ENCODE peak calls at places on chromosomes 13 and 19, in seven cellular contexts. One of them, this sample, is unnamed.

GRCh38 chr19:45947926-45948325 is 25.7 kb downstream of the NOVA2 start:
- DNase-seq in osteocyte: no peak
- DNase-seq in neural crest cell: no peak
- DNase-seq in AG10803: peak
- DNase-seq in tibial nerve: no peak
- DNase-seq in dorsolateral prefrontal cortex: no peak
- DNase-seq in fibroblast of lung: no peak
- DNase-seq in this sample: no peak

GRCh38 chr19:13961826-13962737 is 9.8 kb downstream of the DCAF15 start:
- DNase-seq in osteocyte: no peak
- DNase-seq in tibial nerve: no peak
- DNase-seq in dorsolateral prefrontal cortex: no peak
- DNase-seq in fibroblast of lung: peak
- DNase-seq in AG10803: no peak
- DNase-seq in neural crest cell: no peak
- DNase-seq in this sample: no peak

GRCh38 chr19:19600793-19601346 is 17.6 kb downstream of the PBX4 start:
- DNase-seq in AG10803: no peak
- DNase-seq in dorsolateral prefrontal cortex: no peak
- DNase-seq in osteocyte: no peak
- DNase-seq in tibial nerve: no peak
- DNase-seq in neural crest cell: no peak
- DNase-seq in fibroblast of lung: no peak
- DNase-seq in this sample: no peak

GRCh38 chr19:51607920-51608562 is 22.2 kb downstream of the SIGLEC5 start:
- DNase-seq in neural crest cell: peak
- DNase-seq in dorsolateral prefrontal cortex: no peak
- DNase-seq in fibroblast of lung: peak
- DNase-seq in osteocyte: peak
- DNase-seq in AG10803: peak
- DNase-seq in tibial nerve: peak
- DNase-seq in this sample: peak

GRCh38 chr13:74131206-74131605 is 3.0 kb downstream of the KLF12 start:
- DNase-seq in osteocyte: no peak
- DNase-seq in AG10803: no peak
- DNase-seq in dorsolateral prefrontal cortex: no peak
- DNase-seq in tibial nerve: no peak
- DNase-seq in fibroblast of lung: peak
- DNase-seq in neural crest cell: no peak
- DNase-seq in this sample: no peak

GRCh38 chr13:92843549-92843948 is 383.1 kb upstream of the GPC6 start:
- DNase-seq in AG10803: peak
- DNase-seq in tibial nerve: no peak
- DNase-seq in fibroblast of lung: peak
- DNase-seq in osteocyte: no peak
- DNase-seq in neural crest cell: no peak
- DNase-seq in dorsolateral prefrontal cortex: no peak
- DNase-seq in this sample: no peak

GRCh38 chr19:41325947-41326706 is 16.2 kb downstream of the CCDC97 start:
- DNase-seq in fibroblast of lung: peak
- DNase-seq in AG10803: peak
- DNase-seq in neural crest cell: no peak
- DNase-seq in tibial nerve: no peak
- DNase-seq in dorsolateral prefrontal cortex: no peak
- DNase-seq in osteocyte: peak
- DNase-seq in this sample: peak

GRCh38 chr19:35019144-35019543 is 11.1 kb upstream of the SCN1B start:
- DNase-seq in tibial nerve: no peak
- DNase-seq in osteocyte: no peak
- DNase-seq in dorsolateral prefrontal cortex: no peak
- DNase-seq in AG10803: no peak
- DNase-seq in neural crest cell: no peak
- DNase-seq in fibroblast of lung: no peak
- DNase-seq in this sample: no peak

GRCh38 chr19:53172892-53173291 is 14.0 kb upstream of the ZNF347 start:
- DNase-seq in neural crest cell: no peak
- DNase-seq in tibial nerve: no peak
- DNase-seq in dorsolateral prefrontal cortex: no peak
- DNase-seq in osteocyte: no peak
- DNase-seq in AG10803: no peak
- DNase-seq in fibroblast of lung: peak
- DNase-seq in this sample: no peak

GRCh38 chr13:75326173-75327131 is 155.5 kb downstream of the TBC1D4 start:
- DNase-seq in tibial nerve: no peak
- DNase-seq in neural crest cell: no peak
- DNase-seq in fibroblast of lung: peak
- DNase-seq in AG10803: peak
- DNase-seq in osteocyte: no peak
- DNase-seq in dorsolateral prefrontal cortex: no peak
- DNase-seq in this sample: peak

GRCh38 chr13:65653548-65654078 is 1576.5 kb downstream of the PCDH9 start:
- DNase-seq in dorsolateral prefrontal cortex: no peak
- DNase-seq in neural crest cell: no peak
- DNase-seq in tibial nerve: no peak
- DNase-seq in AG10803: no peak
- DNase-seq in osteocyte: no peak
- DNase-seq in fibroblast of lung: no peak
- DNase-seq in this sample: no peak

GRCh38 chr19:10565028-10565566 is 713 bp downstream of the KRI1 start:
- DNase-seq in osteocyte: no peak
- DNase-seq in fibroblast of lung: peak
- DNase-seq in neural crest cell: no peak
- DNase-seq in dorsolateral prefrontal cortex: no peak
- DNase-seq in AG10803: peak
- DNase-seq in tibial nerve: peak
- DNase-seq in this sample: peak

DNA sequence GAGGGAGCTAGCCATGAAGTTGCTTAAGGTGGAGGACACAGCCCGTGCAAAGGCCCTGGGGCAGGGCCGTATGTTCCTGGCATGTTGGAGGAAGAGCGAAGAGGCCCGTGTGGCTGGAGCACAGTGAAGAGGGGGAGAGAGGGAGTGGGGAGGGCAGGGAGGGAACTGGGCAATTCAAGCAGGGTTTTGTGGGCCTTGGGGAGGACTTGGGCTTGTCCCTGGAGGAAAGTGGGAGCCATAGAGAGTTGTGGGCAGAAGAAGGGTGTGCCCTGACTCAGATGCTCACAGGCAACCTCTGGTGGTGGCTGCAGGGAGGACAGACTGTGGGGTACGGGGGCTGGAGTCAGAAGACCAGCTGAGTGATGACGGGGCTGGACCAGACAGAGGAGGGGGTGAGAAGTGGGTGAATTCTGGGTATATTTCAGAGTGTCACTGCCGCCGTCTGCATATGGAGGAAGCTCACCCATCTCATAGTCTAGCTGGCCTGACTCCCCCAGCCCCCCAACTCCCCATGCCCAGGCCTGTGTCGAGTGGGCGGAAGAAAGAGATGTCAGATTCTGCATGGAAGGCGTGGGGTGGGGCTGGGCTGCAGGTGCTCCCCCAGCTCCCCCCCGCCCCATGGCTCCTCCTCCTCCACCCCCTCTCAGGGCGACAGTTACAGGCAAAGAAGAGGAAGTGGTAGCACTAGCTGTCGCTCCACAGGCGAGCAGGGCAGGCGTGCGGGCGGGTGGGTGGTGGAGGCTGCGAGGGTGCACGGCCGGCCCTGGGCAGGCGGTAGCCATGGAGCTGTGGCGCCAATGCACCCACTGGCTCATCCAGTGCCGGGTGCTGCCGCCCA is at the start of gene VAV1:
- DNase-seq in fibroblast of lung: no peak
- DNase-seq in neural crest cell: no peak
- DNase-seq in dorsolateral prefrontal cortex: no peak
- DNase-seq in AG10803: no peak
- DNase-seq in osteocyte: no peak
- DNase-seq in tibial nerve: no peak
- DNase-seq in this sample: peak
- TF ChIP-seq CTCF in fibroblast of lung: no peak
- TF ChIP-seq CTCF in neural crest cell: no peak
- TF ChIP-seq CTCF in dorsolateral prefrontal cortex: no peak
- TF ChIP-seq CTCF in AG10803: no peak
- TF ChIP-seq CTCF in osteocyte: peak
- TF ChIP-seq CTCF in tibial nerve: no peak
- TF ChIP-seq CTCF in this sample: peak

DNA sequence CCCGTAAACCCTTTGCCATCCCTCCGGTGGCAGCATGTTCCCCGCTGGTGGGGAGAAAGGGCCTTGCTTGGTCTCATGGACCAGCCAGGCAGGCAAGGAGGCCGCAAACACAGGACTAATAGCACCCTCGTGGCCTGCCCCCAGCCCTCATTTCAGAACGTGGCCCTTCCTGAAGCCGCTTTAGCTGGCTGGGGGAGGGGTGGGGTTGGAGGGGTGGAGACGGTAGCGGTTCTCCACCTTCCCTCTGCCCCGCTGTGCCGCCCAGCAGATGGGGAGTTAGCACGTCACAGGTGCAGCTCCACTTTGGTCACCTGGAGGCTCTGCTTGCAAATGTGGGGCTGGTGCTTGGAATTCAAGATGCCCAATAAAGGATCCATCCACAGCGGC is 59.3 kb upstream of the URI1 start:
- DNase-seq in tibial nerve: no peak
- DNase-seq in neural crest cell: no peak
- DNase-seq in fibroblast of lung: no peak
- DNase-seq in AG10803: no peak
- DNase-seq in dorsolateral prefrontal cortex: no peak
- DNase-seq in osteocyte: no peak
- DNase-seq in this sample: no peak
- TF ChIP-seq CTCF in tibial nerve: no peak
- TF ChIP-seq CTCF in neural crest cell: no peak
- TF ChIP-seq CTCF in fibroblast of lung: no peak
- TF ChIP-seq CTCF in AG10803: no peak
- TF ChIP-seq CTCF in dorsolateral prefrontal cortex: no peak
- TF ChIP-seq CTCF in osteocyte: no peak
- TF ChIP-seq CTCF in this sample: no peak

GRCh38 chr13:44111701-44112100 is 232.0 kb downstream of the LACC1 start:
- DNase-seq in osteocyte: no peak
- DNase-seq in neural crest cell: no peak
- DNase-seq in fibroblast of lung: no peak
- DNase-seq in dorsolateral prefrontal cortex: no peak
- DNase-seq in AG10803: no peak
- DNase-seq in tibial nerve: no peak
- DNase-seq in this sample: no peak
- TF ChIP-seq CTCF in osteocyte: no peak
- TF ChIP-seq CTCF in neural crest cell: no peak
- TF ChIP-seq CTCF in fibroblast of lung: no peak
- TF ChIP-seq CTCF in dorsolateral prefrontal cortex: no peak
- TF ChIP-seq CTCF in AG10803: no peak
- TF ChIP-seq CTCF in tibial nerve: no peak
- TF ChIP-seq CTCF in this sample: no peak

DNA sequence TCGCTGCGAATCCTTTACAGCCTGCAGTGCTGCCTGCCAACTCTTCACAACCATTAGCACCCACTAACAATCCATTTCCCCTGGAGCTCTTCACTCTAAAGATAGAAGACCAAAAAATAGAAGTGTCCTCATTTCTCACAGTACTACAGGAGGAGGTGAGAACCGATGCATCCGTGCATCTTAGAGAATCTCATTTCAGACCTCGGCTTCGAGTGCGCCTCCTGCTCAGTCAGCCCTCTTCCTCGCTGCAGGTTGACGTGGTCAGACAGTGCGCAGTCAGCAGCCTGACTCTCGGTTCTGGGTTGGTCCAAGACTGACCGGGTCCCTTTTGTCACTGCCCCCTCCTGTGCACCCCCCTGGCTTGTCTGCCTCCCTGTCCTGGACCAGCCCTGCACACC is 85.3 kb downstream of the RAB20 start:
- DNase-seq in fibroblast of lung: no peak
- DNase-seq in tibial nerve: no peak
- DNase-seq in neural crest cell: no peak
- DNase-seq in osteocyte: no peak
- DNase-seq in dorsolateral prefrontal cortex: no peak
- DNase-seq in AG10803: no peak
- DNase-seq in this sample: no peak
- TF ChIP-seq CTCF in fibroblast of lung: no peak
- TF ChIP-seq CTCF in tibial nerve: no peak
- TF ChIP-seq CTCF in neural crest cell: no peak
- TF ChIP-seq CTCF in osteocyte: no peak
- TF ChIP-seq CTCF in dorsolateral prefrontal cortex: no peak
- TF ChIP-seq CTCF in AG10803: no peak
- TF ChIP-seq CTCF in this sample: no peak

GRCh38 chr13:45267215-45267614 is 66.4 kb upstream of the KCTD4 start:
- DNase-seq in AG10803: no peak
- DNase-seq in fibroblast of lung: no peak
- DNase-seq in dorsolateral prefrontal cortex: no peak
- DNase-seq in osteocyte: no peak
- DNase-seq in tibial nerve: no peak
- DNase-seq in neural crest cell: no peak
- DNase-seq in this sample: no peak

DNA sequence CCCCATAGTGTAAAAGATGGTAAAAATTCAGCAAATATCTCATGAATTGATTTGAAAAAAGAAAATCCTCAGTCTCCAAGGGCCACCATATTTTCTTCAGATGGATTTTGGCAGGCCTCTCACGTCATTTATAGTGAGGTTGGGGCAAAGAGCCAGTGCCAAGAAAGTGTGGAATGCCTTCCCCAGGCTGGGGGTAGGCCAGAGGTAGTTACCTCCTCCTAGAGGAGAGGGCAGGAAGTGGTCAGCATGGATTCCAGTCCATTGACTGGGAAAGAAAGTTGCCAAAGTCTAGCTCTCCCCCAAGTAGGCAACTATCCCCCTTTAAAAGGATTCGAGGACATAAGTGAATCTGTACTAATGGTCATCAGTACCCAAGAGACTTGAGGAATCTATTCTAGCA is 68.4 kb upstream of the KCTD4 start:
- DNase-seq in osteocyte: no peak
- DNase-seq in dorsolateral prefrontal cortex: no peak
- DNase-seq in fibroblast of lung: peak
- DNase-seq in AG10803: peak
- DNase-seq in tibial nerve: no peak
- DNase-seq in neural crest cell: no peak
- DNase-seq in this sample: no peak
- TF ChIP-seq CTCF in osteocyte: no peak
- TF ChIP-seq CTCF in dorsolateral prefrontal cortex: no peak
- TF ChIP-seq CTCF in fibroblast of lung: no peak
- TF ChIP-seq CTCF in AG10803: peak
- TF ChIP-seq CTCF in tibial nerve: no peak
- TF ChIP-seq CTCF in neural crest cell: no peak
- TF ChIP-seq CTCF in this sample: no peak

GRCh38 chr13:96141032-96141431 is 51.1 kb downstream of the HS6ST3 start:
- DNase-seq in neural crest cell: no peak
- DNase-seq in dorsolateral prefrontal cortex: no peak
- DNase-seq in tibial nerve: no peak
- DNase-seq in fibroblast of lung: peak
- DNase-seq in AG10803: peak
- DNase-seq in osteocyte: no peak
- DNase-seq in this sample: no peak
- TF ChIP-seq CTCF in neural crest cell: peak
- TF ChIP-seq CTCF in dorsolateral prefrontal cortex: peak
- TF ChIP-seq CTCF in tibial nerve: no peak
- TF ChIP-seq CTCF in fibroblast of lung: peak
- TF ChIP-seq CTCF in AG10803: peak
- TF ChIP-seq CTCF in osteocyte: peak
- TF ChIP-seq CTCF in this sample: no peak